ENCODE peak calls at places on chromosomes 12 and 14, in ten cellular contexts. C, H, O, F, M, E, R, S, J and G are unnamed samples.

GRCh38 chr14:52253503-52253902 is 14.0 kb upstream of the PTGDR start:
- DNase-seq in H (no peak), E (no peak), C (peak), F (no peak), J (no peak), S (no peak), R (no peak), O (no peak), M (no peak), G (no peak)

GRCh38 chr12:21989819-21990412 is 48.7 kb upstream of the ABCC9 start:
- DNase-seq in M (no peak), J (peak), C (peak), E (no peak), R (no peak), H (no peak), O (no peak), F (no peak), S (no peak), G (no peak)

GRCh38 chr14:74959596-74960180 is 4.3 kb upstream of the PGF start:
- DNase-seq in M (no peak), O (peak), E (no peak), J (no peak), H (no peak), R (no peak), F (no peak), S (no peak), C (no peak), G (no peak)

GRCh38 chr12:124568431-124569374 is 1.3 kb upstream of the NCOR2 start:
- DNase-seq in O (peak), F (no peak), J (peak), C (peak), S (no peak), E (peak), R (peak), M (no peak), H (peak), G (peak)

GRCh38 chr12:62787023-62787422 is 147.9 kb downstream of the PPM1H start:
- DNase-seq in E (no peak), F (no peak), O (no peak), H (no peak), R (no peak), S (no peak), C (no peak), J (no peak), M (no peak), G (no peak)

GRCh38 chr12:34604227-34604626 is 581.9 kb downstream of the ALG10 start:
- DNase-seq in E (no peak), O (no peak), C (no peak), S (no peak), M (no peak), J (no peak), R (no peak), H (no peak), F (no peak), G (no peak)

GRCh38 chr12:2794261-2794735 is 472 bp upstream of the FKBP4 start:
- DNase-seq in S (no peak), O (peak), H (peak), F (peak), E (peak), R (no peak), M (no peak), J (no peak), C (no peak), G (peak)

GRCh38 chr12:59972941-59973340 is 377.1 kb downstream of the SLC16A7 start:
- DNase-seq in E (no peak), F (no peak), M (no peak), C (peak), O (no peak), H (no peak), R (no peak), J (peak), S (no peak), G (no peak)

GRCh38 chr12:2336409-2336829 is 283.6 kb downstream of the CACNA1C start:
- DNase-seq in F (no peak), S (no peak), O (no peak), C (peak), M (peak), R (peak), J (no peak), H (no peak), E (no peak), G (no peak)

GRCh38 chr12:66500841-66501240 is 178.0 kb downstream of the GRIP1 start:
- DNase-seq in C (no peak), S (no peak), O (no peak), H (no peak), R (no peak), F (no peak), J (no peak), M (no peak), E (no peak), G (peak)

GRCh38 chr12:112978163-112979081 is at the start of gene OAS2:
- DNase-seq in M (peak), H (peak), J (peak), S (no peak), F (peak), O (peak), E (peak), C (peak), R (peak), G (no peak)

GRCh38 chr12:109822951-109823411 is 10.2 kb downstream of the TRPV4 start:
- DNase-seq in E (no peak), F (peak), S (no peak), H (peak), J (no peak), C (peak), O (no peak), M (no peak), R (peak), G (no peak)

GRCh38 chr14:32588448-32589320 is 259.6 kb downstream of the AKAP6 start:
- DNase-seq in C (peak), R (no peak), J (peak), O (no peak), S (peak), H (no peak), E (no peak), F (no peak), M (no peak), G (no peak)

GRCh38 chr14:32565256-32565655 is 236.2 kb downstream of the AKAP6 start:
- DNase-seq in E (no peak), S (no peak), M (no peak), O (no peak), H (no peak), R (no peak), C (no peak), J (no peak), F (no peak), G (no peak)

GRCh38 chr12:120978296-120979219 is at the start of gene HNF1A:
- DNase-seq in H (no peak), M (no peak), O (no peak), F (no peak), E (no peak), R (no peak), J (no peak), S (no peak), C (no peak), G (no peak)

GRCh38 chr12:114399664-114400211 is 6.2 kb downstream of the TBX5 start:
- DNase-seq in F (no peak), S (peak), R (no peak), H (no peak), C (no peak), J (no peak), E (no peak), M (no peak), O (no peak), G (no peak)

GRCh38 chr12:10939163-10939562 is at the start of gene TAS2R14:
- DNase-seq in C (no peak), E (no peak), F (no peak), H (no peak), S (no peak), R (no peak), M (no peak), J (no peak), O (no peak), G (no peak)

GRCh38 chr12:50720501-50720900 is 43.4 kb upstream of the ATF1 start:
- DNase-seq in F (no peak), O (no peak), S (no peak), C (no peak), R (no peak), J (no peak), E (no peak), M (no peak), H (no peak), G (no peak)

GRCh38 chr14:87630808-87631207 is 362.2 kb downstream of the GALC start:
- DNase-seq in O (no peak), C (no peak), H (no peak), M (no peak), S (no peak), R (no peak), F (no peak), E (no peak), J (no peak), G (no peak)

GRCh38 chr14:99751539-99752485 is 41.4 kb upstream of the EML1 start:
- DNase-seq in F (no peak), H (no peak), E (no peak), M (no peak), R (no peak), S (no peak), J (no peak), C (no peak), O (no peak), G (no peak)

GRCh38 chr14:56334458-56334857 is 216.2 kb downstream of the PELI2 start:
- DNase-seq in H (no peak), O (no peak), R (no peak), C (no peak), S (no peak), E (no peak), F (no peak), J (no peak), M (no peak), G (no peak)

GRCh38 chr12:96457191-96457930 is 32.0 kb upstream of the CFAP54 start:
- DNase-seq in S (no peak), M (no peak), J (no peak), H (no peak), O (no peak), C (no peak), R (no peak), F (no peak), E (no peak), G (no peak)

GRCh38 chr14:65846469-65846868 is 433.9 kb downstream of the FUT8 start:
- DNase-seq in C (no peak), O (no peak), M (no peak), J (no peak), H (no peak), R (no peak), S (no peak), E (no peak), F (no peak), G (no peak)